ENCODE peak calls at places on chromosomes 4 and X, in ten cellular contexts. One of them, this sample, is unnamed.

GRCh38 chr4:107046261-107046660 is 10.1 kb upstream of the DKK2 start:
- DNase-seq in neural crest cell: no peak
- DNase-seq in glutamatergic neuron: no peak
- DNase-seq in hepatocyte: no peak
- DNase-seq in BE2C: no peak
- DNase-seq in lower lobe of right lung: no peak
- DNase-seq in HFF-Myc: no peak
- DNase-seq in type B pancreatic cell: no peak
- DNase-seq in cardiac muscle cell: no peak
- DNase-seq in fibroblast of lung: no peak
- DNase-seq in this sample: no peak

GRCh38 chrX:83759872-83760271 is 101.1 kb upstream of the CYLC1 start:
- DNase-seq in neural crest cell: no peak
- DNase-seq in glutamatergic neuron: no peak
- DNase-seq in hepatocyte: peak
- DNase-seq in BE2C: no peak
- DNase-seq in lower lobe of right lung: no peak
- DNase-seq in HFF-Myc: no peak
- DNase-seq in type B pancreatic cell: no peak
- DNase-seq in cardiac muscle cell: no peak
- DNase-seq in fibroblast of lung: peak
- DNase-seq in this sample: no peak

GRCh38 chr4:2484169-2484568 is 15.3 kb downstream of the RNF4 start:
- DNase-seq in neural crest cell: no peak
- DNase-seq in glutamatergic neuron: no peak
- DNase-seq in hepatocyte: no peak
- DNase-seq in BE2C: no peak
- DNase-seq in lower lobe of right lung: no peak
- DNase-seq in HFF-Myc: no peak
- DNase-seq in type B pancreatic cell: no peak
- DNase-seq in cardiac muscle cell: no peak
- DNase-seq in fibroblast of lung: no peak
- DNase-seq in this sample: no peak

GRCh38 chrX:119036369-119037029 is 36.3 kb upstream of the CT47C1 start:
- DNase-seq in neural crest cell: no peak
- DNase-seq in glutamatergic neuron: no peak
- DNase-seq in hepatocyte: no peak
- DNase-seq in BE2C: no peak
- DNase-seq in lower lobe of right lung: no peak
- DNase-seq in HFF-Myc: no peak
- DNase-seq in type B pancreatic cell: no peak
- DNase-seq in cardiac muscle cell: no peak
- DNase-seq in fibroblast of lung: no peak
- DNase-seq in this sample: no peak

GRCh38 chrX:18394477-18394876 is 30.9 kb upstream of the CDKL5 start:
- DNase-seq in neural crest cell: no peak
- DNase-seq in glutamatergic neuron: no peak
- DNase-seq in hepatocyte: no peak
- DNase-seq in BE2C: no peak
- DNase-seq in lower lobe of right lung: no peak
- DNase-seq in HFF-Myc: no peak
- DNase-seq in type B pancreatic cell: no peak
- DNase-seq in cardiac muscle cell: no peak
- DNase-seq in fibroblast of lung: peak
- DNase-seq in this sample: no peak

GRCh38 chr4:73619351-73619750 is 885 bp downstream of the RASSF6 start:
- DNase-seq in neural crest cell: no peak
- DNase-seq in glutamatergic neuron: no peak
- DNase-seq in hepatocyte: no peak
- DNase-seq in BE2C: no peak
- DNase-seq in lower lobe of right lung: no peak
- DNase-seq in HFF-Myc: no peak
- DNase-seq in type B pancreatic cell: no peak
- DNase-seq in cardiac muscle cell: no peak
- DNase-seq in fibroblast of lung: no peak
- DNase-seq in this sample: no peak

GRCh38 chrX:77442728-77443127 is 4.5 kb upstream of the FGF16 start:
- DNase-seq in neural crest cell: no peak
- DNase-seq in glutamatergic neuron: no peak
- DNase-seq in hepatocyte: no peak
- DNase-seq in BE2C: no peak
- DNase-seq in lower lobe of right lung: no peak
- DNase-seq in HFF-Myc: peak
- DNase-seq in type B pancreatic cell: no peak
- DNase-seq in cardiac muscle cell: peak
- DNase-seq in fibroblast of lung: peak
- DNase-seq in this sample: peak

GRCh38 chr4:101953949-101954348 is 163.4 kb downstream of the BANK1 start:
- DNase-seq in neural crest cell: no peak
- DNase-seq in glutamatergic neuron: no peak
- DNase-seq in hepatocyte: peak
- DNase-seq in BE2C: no peak
- DNase-seq in lower lobe of right lung: no peak
- DNase-seq in HFF-Myc: peak
- DNase-seq in type B pancreatic cell: no peak
- DNase-seq in cardiac muscle cell: peak
- DNase-seq in fibroblast of lung: peak
- DNase-seq in this sample: peak

GRCh38 chrX:136589966-136590365 is 58.0 kb downstream of the VGLL1 start:
- DNase-seq in neural crest cell: no peak
- DNase-seq in glutamatergic neuron: no peak
- DNase-seq in hepatocyte: no peak
- DNase-seq in BE2C: no peak
- DNase-seq in lower lobe of right lung: no peak
- DNase-seq in HFF-Myc: no peak
- DNase-seq in type B pancreatic cell: no peak
- DNase-seq in cardiac muscle cell: no peak
- DNase-seq in fibroblast of lung: no peak
- DNase-seq in this sample: no peak

GRCh38 chr4:140277576-140277975 is 95.9 kb upstream of the SCOC start:
- DNase-seq in neural crest cell: no peak
- DNase-seq in glutamatergic neuron: no peak
- DNase-seq in hepatocyte: no peak
- DNase-seq in BE2C: no peak
- DNase-seq in lower lobe of right lung: no peak
- DNase-seq in HFF-Myc: no peak
- DNase-seq in type B pancreatic cell: no peak
- DNase-seq in cardiac muscle cell: no peak
- DNase-seq in fibroblast of lung: no peak
- DNase-seq in this sample: no peak

GRCh38 chr4:152229782-152230289 is 306.1 kb downstream of the FBXW7 start:
- DNase-seq in neural crest cell: no peak
- DNase-seq in glutamatergic neuron: no peak
- DNase-seq in hepatocyte: no peak
- DNase-seq in BE2C: no peak
- DNase-seq in lower lobe of right lung: no peak
- DNase-seq in HFF-Myc: no peak
- DNase-seq in type B pancreatic cell: no peak
- DNase-seq in cardiac muscle cell: no peak
- DNase-seq in fibroblast of lung: no peak
- DNase-seq in this sample: no peak

GRCh38 chr4:8554555-8555100 is 25.6 kb upstream of the GPR78 start:
- DNase-seq in neural crest cell: no peak
- DNase-seq in glutamatergic neuron: no peak
- DNase-seq in hepatocyte: no peak
- DNase-seq in BE2C: no peak
- DNase-seq in lower lobe of right lung: no peak
- DNase-seq in HFF-Myc: no peak
- DNase-seq in type B pancreatic cell: no peak
- DNase-seq in cardiac muscle cell: no peak
- DNase-seq in fibroblast of lung: no peak
- DNase-seq in this sample: no peak

GRCh38 chr4:146439999-146440398 is 81.7 kb downstream of the SLC10A7 start:
- DNase-seq in neural crest cell: no peak
- DNase-seq in glutamatergic neuron: no peak
- DNase-seq in hepatocyte: no peak
- DNase-seq in BE2C: no peak
- DNase-seq in lower lobe of right lung: no peak
- DNase-seq in HFF-Myc: no peak
- DNase-seq in type B pancreatic cell: no peak
- DNase-seq in cardiac muscle cell: peak
- DNase-seq in fibroblast of lung: no peak
- DNase-seq in this sample: peak

GRCh38 chrX:103356897-103357296 is 591 bp downstream of the TCEAL9 start:
- DNase-seq in neural crest cell: no peak
- DNase-seq in glutamatergic neuron: peak
- DNase-seq in hepatocyte: peak
- DNase-seq in BE2C: peak
- DNase-seq in lower lobe of right lung: no peak
- DNase-seq in HFF-Myc: no peak
- DNase-seq in type B pancreatic cell: no peak
- DNase-seq in cardiac muscle cell: peak
- DNase-seq in fibroblast of lung: no peak
- DNase-seq in this sample: no peak

GRCh38 chr4:23337292-23337691 is 552.6 kb downstream of the PPARGC1A start:
- DNase-seq in neural crest cell: no peak
- DNase-seq in glutamatergic neuron: no peak
- DNase-seq in hepatocyte: peak
- DNase-seq in BE2C: no peak
- DNase-seq in lower lobe of right lung: no peak
- DNase-seq in HFF-Myc: no peak
- DNase-seq in type B pancreatic cell: no peak
- DNase-seq in cardiac muscle cell: no peak
- DNase-seq in fibroblast of lung: no peak
- DNase-seq in this sample: no peak
- TF ChIP-seq CTCF in neural crest cell: peak
- TF ChIP-seq CTCF in glutamatergic neuron: peak
- TF ChIP-seq CTCF in hepatocyte: peak
- TF ChIP-seq CTCF in BE2C: peak
- TF ChIP-seq CTCF in lower lobe of right lung: no peak
- TF ChIP-seq CTCF in HFF-Myc: no peak
- TF ChIP-seq CTCF in type B pancreatic cell: peak
- TF ChIP-seq CTCF in cardiac muscle cell: peak
- TF ChIP-seq CTCF in fibroblast of lung: no peak
- TF ChIP-seq CTCF in this sample: peak

GRCh38 chrX:120857240-120857639 is 18.4 kb downstream of the CT47B1 start:
- DNase-seq in neural crest cell: no peak
- DNase-seq in glutamatergic neuron: no peak
- DNase-seq in hepatocyte: peak
- DNase-seq in BE2C: no peak
- DNase-seq in lower lobe of right lung: no peak
- DNase-seq in HFF-Myc: no peak
- DNase-seq in type B pancreatic cell: no peak
- DNase-seq in cardiac muscle cell: peak
- DNase-seq in fibroblast of lung: no peak
- DNase-seq in this sample: peak
- TF ChIP-seq CTCF in neural crest cell: no peak
- TF ChIP-seq CTCF in glutamatergic neuron: no peak
- TF ChIP-seq CTCF in hepatocyte: no peak
- TF ChIP-seq CTCF in BE2C: no peak
- TF ChIP-seq CTCF in lower lobe of right lung: no peak
- TF ChIP-seq CTCF in HFF-Myc: peak
- TF ChIP-seq CTCF in type B pancreatic cell: no peak
- TF ChIP-seq CTCF in cardiac muscle cell: no peak
- TF ChIP-seq CTCF in fibroblast of lung: no peak
- TF ChIP-seq CTCF in this sample: peak

DNA sequence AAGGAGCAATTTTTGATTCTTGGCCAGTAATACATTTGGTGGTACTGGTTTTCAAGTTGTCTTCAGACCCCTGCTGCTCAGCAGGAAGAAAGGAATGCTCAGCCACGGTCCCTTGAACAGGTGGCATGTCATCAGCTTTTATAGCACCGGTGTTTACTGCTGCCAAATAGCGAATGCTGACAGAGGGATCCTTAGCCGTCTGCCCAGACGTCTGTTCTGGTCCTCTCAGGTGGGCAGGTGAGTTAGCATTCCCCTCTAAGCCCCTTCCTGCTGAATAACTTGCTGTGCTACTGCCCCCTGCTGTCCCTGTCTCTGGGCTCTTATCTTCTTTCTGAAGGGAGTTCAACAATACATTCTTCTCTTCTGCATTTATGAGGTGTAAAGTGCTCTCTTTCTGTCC is 28.4 kb downstream of the BOD1L1 start:
- DNase-seq in neural crest cell: no peak
- DNase-seq in glutamatergic neuron: no peak
- DNase-seq in hepatocyte: no peak
- DNase-seq in BE2C: no peak
- DNase-seq in lower lobe of right lung: no peak
- DNase-seq in HFF-Myc: no peak
- DNase-seq in type B pancreatic cell: no peak
- DNase-seq in cardiac muscle cell: no peak
- DNase-seq in fibroblast of lung: no peak
- DNase-seq in this sample: no peak
- TF ChIP-seq CTCF in neural crest cell: peak
- TF ChIP-seq CTCF in glutamatergic neuron: no peak
- TF ChIP-seq CTCF in hepatocyte: no peak
- TF ChIP-seq CTCF in BE2C: peak
- TF ChIP-seq CTCF in lower lobe of right lung: no peak
- TF ChIP-seq CTCF in HFF-Myc: peak
- TF ChIP-seq CTCF in type B pancreatic cell: peak
- TF ChIP-seq CTCF in cardiac muscle cell: peak
- TF ChIP-seq CTCF in fibroblast of lung: no peak
- TF ChIP-seq CTCF in this sample: peak

GRCh38 chrX:134761788-134762187 is 103.5 kb upstream of the PLAC1 start:
- DNase-seq in neural crest cell: no peak
- DNase-seq in glutamatergic neuron: no peak
- DNase-seq in hepatocyte: peak
- DNase-seq in BE2C: no peak
- DNase-seq in lower lobe of right lung: no peak
- DNase-seq in HFF-Myc: no peak
- DNase-seq in type B pancreatic cell: no peak
- DNase-seq in cardiac muscle cell: peak
- DNase-seq in fibroblast of lung: no peak
- DNase-seq in this sample: no peak

GRCh38 chrX:134758652-134759051 is 100.4 kb upstream of the PLAC1 start:
- DNase-seq in neural crest cell: no peak
- DNase-seq in glutamatergic neuron: no peak
- DNase-seq in hepatocyte: no peak
- DNase-seq in BE2C: no peak
- DNase-seq in lower lobe of right lung: no peak
- DNase-seq in HFF-Myc: no peak
- DNase-seq in type B pancreatic cell: no peak
- DNase-seq in cardiac muscle cell: no peak
- DNase-seq in fibroblast of lung: no peak
- DNase-seq in this sample: no peak

GRCh38 chrX:134760671-134761070 is 102.4 kb upstream of the PLAC1 start:
- DNase-seq in neural crest cell: no peak
- DNase-seq in glutamatergic neuron: no peak
- DNase-seq in hepatocyte: no peak
- DNase-seq in BE2C: no peak
- DNase-seq in lower lobe of right lung: no peak
- DNase-seq in HFF-Myc: no peak
- DNase-seq in type B pancreatic cell: no peak
- DNase-seq in cardiac muscle cell: peak
- DNase-seq in fibroblast of lung: no peak
- DNase-seq in this sample: no peak

GRCh38 chrX:134764202-134764785 is 106.0 kb upstream of the PLAC1 start:
- DNase-seq in neural crest cell: no peak
- DNase-seq in glutamatergic neuron: no peak
- DNase-seq in hepatocyte: no peak
- DNase-seq in BE2C: no peak
- DNase-seq in lower lobe of right lung: no peak
- DNase-seq in HFF-Myc: no peak
- DNase-seq in type B pancreatic cell: no peak
- DNase-seq in cardiac muscle cell: peak
- DNase-seq in fibroblast of lung: peak
- DNase-seq in this sample: peak
- TF ChIP-seq CTCF in neural crest cell: peak
- TF ChIP-seq CTCF in glutamatergic neuron: no peak
- TF ChIP-seq CTCF in hepatocyte: peak
- TF ChIP-seq CTCF in BE2C: peak
- TF ChIP-seq CTCF in lower lobe of right lung: no peak
- TF ChIP-seq CTCF in HFF-Myc: peak
- TF ChIP-seq CTCF in type B pancreatic cell: peak
- TF ChIP-seq CTCF in cardiac muscle cell: peak
- TF ChIP-seq CTCF in fibroblast of lung: no peak
- TF ChIP-seq CTCF in this sample: peak

This sample was measured in fibroblast of pulmonary artery.